ENCODE peak calls at places on chromosomes 16 and 17, in six cellular contexts. L is naive thymus-derived CD8-positive, alpha-beta T cell; R is GM13976; F is NCI-H1694 treated with DMSO at 0.1 percent for 48 hours; Q is stimulated activated CD8-positive, alpha-beta memory T cell treated with anti-CD3 and anti-CD28 coated beads, Interleukin-4, amount 100 ng/mL, for 1 hour; O is mesenteric fat pad. M is an unnamed sample.

GRCh38 chr17:16259926-16260325 is 42.9 kb downstream of the PIGL start:
- DNase-seq in L (no peak), R (no peak), F (no peak), Q (no peak), O (no peak), M (no peak)

GRCh38 chr17:82225368-82226029 is 3.3 kb upstream of the SLC16A3 start:
- DNase-seq in L (no peak), R (no peak), F (no peak), Q (no peak), O (no peak), M (no peak)

GRCh38 chr17:80704894-80705293 is 160.3 kb downstream of the RPTOR start:
- DNase-seq in L (no peak), R (no peak), F (no peak), Q (no peak), O (no peak), M (no peak)

GRCh38 chr17:9308069-9308468 is 267.6 kb downstream of the STX8 start:
- DNase-seq in L (no peak), R (no peak), F (no peak), Q (no peak), O (peak), M (no peak)

GRCh38 chr17:35295686-35296085 is 52.8 kb downstream of the SLFN5 start:
- DNase-seq in L (no peak), R (no peak), F (no peak), Q (no peak), O (no peak), M (no peak)

GRCh38 chr17:15448580-15448956 is 18.9 kb downstream of the CDRT4 start:
- DNase-seq in L (no peak), R (no peak), F (no peak), Q (no peak), O (no peak), M (no peak)

GRCh38 chr16:77431131-77431670 is 3.6 kb downstream of the ADAMTS18 start:
- DNase-seq in L (no peak), R (no peak), F (no peak), Q (no peak), O (no peak), M (no peak)

GRCh38 chr17:68346448-68346847 is 55.2 kb downstream of the ARSG start:
- DNase-seq in L (peak), R (peak), F (no peak), Q (peak), O (no peak), M (peak)

GRCh38 chr17:77833769-77834168 is 124.7 kb upstream of the TNRC6C start:
- DNase-seq in L (no peak), R (no peak), F (no peak), Q (no peak), O (no peak), M (no peak)

GRCh38 chr17:61458491-61459433 is 6.5 kb downstream of the TBX4 start:
- DNase-seq in L (no peak), R (no peak), F (no peak), Q (no peak), O (no peak), M (no peak)

GRCh38 chr16:21626659-21627277 is 25.6 kb downstream of the IGSF6 start:
- DNase-seq in L (no peak), R (no peak), F (no peak), Q (no peak), O (no peak), M (no peak)

GRCh38 chr16:62035115-62036092 is 834 bp downstream of the CDH8 start:
- DNase-seq in L (no peak), R (peak), F (no peak), Q (no peak), O (no peak), M (no peak)

GRCh38 chr16:77591347-77591746 is 131.0 kb upstream of the NUDT7 start:
- DNase-seq in L (no peak), R (no peak), F (no peak), Q (no peak), O (no peak), M (no peak)

GRCh38 chr17:14813649-14814048 is 451.5 kb downstream of the PMP22 start:
- DNase-seq in L (peak), R (no peak), F (peak), Q (no peak), O (no peak), M (no peak)

GRCh38 chr17:35750526-35751395 is 2.3 kb downstream of the GAS2L2 start:
- DNase-seq in L (no peak), R (no peak), F (peak), Q (no peak), O (no peak), M (no peak)

GRCh38 chr16:85613609-85614337 is 651 bp downstream of the GSE1 start:
- DNase-seq in L (no peak), R (peak), F (peak), Q (no peak), O (no peak), M (no peak)

GRCh38 chr17:63826468-63827001 is 696 bp upstream of the PSMC5 start:
- DNase-seq in L (no peak), R (no peak), F (no peak), Q (no peak), O (peak), M (no peak)

GRCh38 chr17:73863761-73864535 is 219.7 kb upstream of the SDK2 start:
- DNase-seq in L (no peak), R (no peak), F (no peak), Q (no peak), O (no peak), M (no peak)

GRCh38 chr17:74527756-74528155 is 3.5 kb downstream of the CD300LB start:
- DNase-seq in L (no peak), R (no peak), F (no peak), Q (no peak), O (no peak), M (no peak)

GRCh38 chr17:49822829-49823228 is 25.0 kb downstream of the TAC4 start:
- DNase-seq in L (no peak), R (no peak), F (no peak), Q (no peak), O (no peak), M (no peak)

GRCh38 chr17:47905221-47905733 is 9.2 kb downstream of the SP2 start:
- DNase-seq in L (no peak), R (no peak), F (no peak), Q (no peak), O (no peak), M (no peak)

GRCh38 chr17:20097362-20097761 is 88.2 kb downstream of the SPECC1 start:
- DNase-seq in L (no peak), R (no peak), F (no peak), Q (no peak), O (no peak), M (no peak)

GRCh38 chr16:90008708-90009145 is 10.5 kb downstream of the DBNDD1 start:
- DNase-seq in L (peak), R (peak), F (no peak), Q (peak), O (no peak), M (peak)

GRCh38 chr16:80323187-80323807 is 217.5 kb upstream of the DYNLRB2 start:
- DNase-seq in L (no peak), R (no peak), F (no peak), Q (no peak), O (no peak), M (no peak)

GRCh38 chr16:1446296-1447080 is 2.1 kb upstream of the CCDC154 start:
- DNase-seq in L (no peak), R (no peak), F (no peak), Q (no peak), O (no peak), M (no peak)

GRCh38 chr17:27430882-27431491 is 25.3 kb upstream of the KSR1 start:
- DNase-seq in L (no peak), R (no peak), F (no peak), Q (no peak), O (no peak), M (no peak)

GRCh38 chr17:67585077-67585602 is 132.6 kb upstream of the NOL11 start:
- DNase-seq in L (no peak), R (no peak), F (no peak), Q (no peak), O (no peak), M (no peak)

GRCh38 chr17:14744716-14745115 is 443.8 kb downstream of the HS3ST3B1 start:
- DNase-seq in L (no peak), R (peak), F (no peak), Q (no peak), O (no peak), M (no peak)

GRCh38 chr16:83011101-83011720 is 384.4 kb downstream of the CDH13 start:
- DNase-seq in L (no peak), R (no peak), F (no peak), Q (no peak), O (no peak), M (no peak)

GRCh38 chr17:29140631-29141483 is 39.3 kb downstream of the MYO18A start:
- DNase-seq in L (peak), R (peak), F (no peak), Q (peak), O (no peak), M (peak)

GRCh38 chr17:68910256-68910705 is 44.9 kb downstream of the ABCA8 start:
- DNase-seq in L (no peak), R (no peak), F (peak), Q (no peak), O (no peak), M (no peak)

GRCh38 chr17:339193-340061 is 13.2 kb downstream of the RPH3AL start:
- DNase-seq in L (no peak), R (no peak), F (no peak), Q (no peak), O (no peak), M (no peak)

GRCh38 chr16:84199861-84200260 is 8.9 kb downstream of the ADAD2 start:
- DNase-seq in L (no peak), R (no peak), F (no peak), Q (no peak), O (no peak), M (no peak)

GRCh38 chr17:10169274-10169673 is 29.1 kb downstream of the GAS7 start:
- DNase-seq in L (no peak), R (no peak), F (no peak), Q (no peak), O (no peak), M (no peak)

GRCh38 chr17:50170662-50171370 is 5.0 kb downstream of the SGCA start:
- DNase-seq in L (no peak), R (peak), F (no peak), Q (no peak), O (no peak), M (no peak)

GRCh38 chr16:8941718-8942344 is 21.9 kb downstream of the USP7 start:
- DNase-seq in L (no peak), R (no peak), F (no peak), Q (no peak), O (no peak), M (no peak)

M was measured in effector CD4-positive, alpha-beta T cell.